ENCODE peak calls at places on chromosomes 2 and 18, in ten cellular contexts. I, S, M, J, E, X, F, C, H and P are unnamed samples.

GRCh38 chr2:195407782-195408181 is 249.2 kb upstream of the SLC39A10 start:
- DNase-seq in E (peak; percentile 48), X (no peak), S (no peak), M (no peak), J (no peak), I (no peak), F (peak; percentile 23), H (no peak), C (no peak), P (no peak)

GRCh38 chr2:227616631-227617030 is 667 bp upstream of the SCYGR4 start:
- DNase-seq in I (no peak), M (no peak), X (no peak), S (no peak), E (no peak), H (no peak), J (no peak), F (no peak), C (no peak), P (no peak)

GRCh38 chr2:236627846-236628245 is 58.2 kb downstream of the ACKR3 start:
- DNase-seq in J (no peak), M (no peak), S (no peak), F (no peak), E (no peak), X (no peak), H (no peak), I (no peak), C (no peak), P (no peak)

GRCh38 chr2:10080536-10081304 is 509 bp upstream of the CYS1 start:
- DNase-seq in C (peak; percentile 38), M (no peak), S (no peak), X (no peak), J (no peak), I (peak; percentile 27), F (no peak), H (peak; percentile 12), E (no peak), P (no peak)

GRCh38 chr2:109322111-109322510 is 193.1 kb downstream of the SH3RF3 start:
- DNase-seq in I (peak; percentile 84), S (no peak), F (peak; percentile 96), X (no peak), C (peak; percentile 95), M (no peak), H (no peak), J (no peak), E (peak; percentile 67), P (no peak)

GRCh38 chr18:74524097-74524496 is 10.2 kb upstream of the CNDP1 start:
- DNase-seq in F (no peak), J (no peak), C (peak; percentile 36), M (no peak), S (no peak), X (no peak), I (no peak), E (no peak), H (no peak), P (no peak)

GRCh38 chr2:88296209-88296608 is 126.1 kb downstream of the THNSL2 start:
- DNase-seq in J (no peak), X (no peak), I (no peak), C (no peak), H (no peak), E (no peak), M (no peak), S (no peak), F (no peak), P (no peak)

GRCh38 chr2:60674524-60675165 is 81.4 kb upstream of the PAPOLG start:
- DNase-seq in X (peak; percentile 42), F (peak; percentile 66), M (peak; percentile 80), I (peak; percentile 89), E (peak; percentile 81), C (peak; percentile 63), S (peak; percentile 73), H (peak; percentile 89), J (peak; percentile 77), P (peak; percentile 92)

GRCh38 chr18:36539674-36540073 is 242.2 kb downstream of the FHOD3 start:
- DNase-seq in X (no peak), I (no peak), S (no peak), M (no peak), F (no peak), J (no peak), E (no peak), H (no peak), C (no peak), P (no peak)

GRCh38 chr2:217223222-217223930 is 363.5 kb upstream of the TNP1 start:
- DNase-seq in E (peak; percentile 75), J (no peak), I (no peak), F (peak; percentile 88), X (no peak), C (peak; percentile 93), S (no peak), M (no peak), H (peak; percentile 43), P (no peak)

GRCh38 chr18:5370332-5370731 is 74.8 kb upstream of the ZBTB14 start:
- DNase-seq in X (no peak), I (peak; percentile 35), S (no peak), C (peak; percentile 14), H (no peak), F (no peak), E (no peak), M (no peak), J (no peak), P (no peak)

GRCh38 chr2:234502285-234502918 is 5.5 kb upstream of the ARL4C start:
- DNase-seq in M (no peak), S (no peak), C (peak; percentile 85), I (peak; percentile 12), X (no peak), H (no peak), E (peak; percentile 63), J (no peak), F (peak; percentile 79), P (peak; percentile 79)

GRCh38 chr2:218095853-218096252 is 26.8 kb downstream of the RUFY4 start:
- DNase-seq in C (no peak), S (no peak), H (no peak), F (no peak), X (no peak), I (no peak), J (no peak), M (no peak), E (no peak), P (no peak)

GRCh38 chr2:125405816-125406215 is 1250.1 kb upstream of the GYPC start:
- DNase-seq in H (no peak), X (no peak), F (peak; percentile 82), J (no peak), I (peak; percentile 73), M (no peak), E (peak; percentile 70), C (peak; percentile 92), S (no peak), P (no peak)

GRCh38 chr18:44934894-44935293 is 254.2 kb downstream of the SETBP1 start:
- DNase-seq in S (no peak), M (no peak), J (no peak), H (no peak), F (no peak), E (no peak), X (no peak), I (no peak), C (no peak), P (no peak)